ENCODE peak calls at places on chromosomes 11 and 22, in seven cellular contexts. B is GM04503; V is activated naive CD4-positive, alpha-beta T cell treated with anti-CD3 and anti-CD28 coated beads, Interleukin-2, amount 10 ng/mL, durations not matched to agents 7 days and 5 days; X is NAMALWA; P is uterus; Y is effector memory CD8-positive, alpha-beta T cell; K is Right ventricle myocardium superior. W is an unnamed sample.

GRCh38 chr11:106187860-106188456 is 110.5 kb downstream of the AASDHPPT start:
- DNase-seq in B (no peak), V (no peak), X (no peak), P (no peak), Y (no peak), K (no peak), W (no peak)

GRCh38 chr11:57277845-57278720 is 41.0 kb upstream of the APLNR start:
- DNase-seq in B (peak), V (peak), X (peak), P (peak), Y (no peak), K (peak), W (peak)

GRCh38 chr11:62390237-62390636 is 28.6 kb upstream of the SCGB1A1 start:
- DNase-seq in B (no peak), V (no peak), X (no peak), P (no peak), Y (no peak), K (no peak), W (no peak)

GRCh38 chr11:62786318-62787004 is 741 bp upstream of the TMEM179B start:
- DNase-seq in B (peak), V (peak), X (peak), P (peak), Y (peak), K (peak), W (peak)

GRCh38 chr22:47287516-47287915 is 525.1 kb downstream of the TBC1D22A start:
- DNase-seq in B (no peak), V (no peak), X (no peak), P (no peak), Y (no peak), K (peak), W (no peak)

GRCh38 chr11:34676227-34676626 is 55.3 kb downstream of the EHF start:
- DNase-seq in B (no peak), V (no peak), X (no peak), P (no peak), Y (no peak), K (no peak), W (no peak)

GRCh38 chr11:76616676-76617552 is 53.6 kb downstream of the LRRC32 start:
- DNase-seq in B (no peak), V (no peak), X (no peak), P (no peak), Y (no peak), K (no peak), W (no peak)

GRCh38 chr11:109775686-109776085 is 317.5 kb upstream of the ZC3H12C start:
- DNase-seq in B (no peak), V (no peak), X (no peak), P (no peak), Y (no peak), K (no peak), W (no peak)

GRCh38 chr11:133900176-133901105 is 55.1 kb upstream of the SPATA19 start:
- DNase-seq in B (no peak), V (no peak), X (no peak), P (no peak), Y (no peak), K (no peak), W (no peak)

GRCh38 chr11:111693224-111693937 is 72.8 kb downstream of the PPP2R1B start:
- DNase-seq in B (no peak), V (no peak), X (no peak), P (no peak), Y (no peak), K (no peak), W (no peak)

GRCh38 chr11:125295922-125296321 is 131.4 kb downstream of the PKNOX2 start:
- DNase-seq in B (no peak), V (no peak), X (no peak), P (no peak), Y (no peak), K (peak), W (peak)

GRCh38 chr22:45082795-45083194 is 73.0 kb upstream of the PHF21B start:
- DNase-seq in B (no peak), V (no peak), X (no peak), P (no peak), Y (no peak), K (no peak), W (no peak)

GRCh38 chr22:35312198-35313059 is 12.7 kb downstream of the TOM1 start:
- DNase-seq in B (no peak), V (no peak), X (peak), P (no peak), Y (no peak), K (no peak), W (no peak)

GRCh38 chr22:19648419-19648929 is 65.8 kb upstream of the SEPTIN5 start:
- DNase-seq in B (no peak), V (no peak), X (peak), P (no peak), Y (no peak), K (no peak), W (no peak)

GRCh38 chr22:38136607-38137006 is 26.1 kb upstream of the BAIAP2L2 start:
- DNase-seq in B (no peak), V (no peak), X (no peak), P (no peak), Y (no peak), K (no peak), W (no peak)

GRCh38 chr11:110972640-110973039 is 260.4 kb upstream of the ARHGAP20 start:
- DNase-seq in B (peak), V (no peak), X (no peak), P (no peak), Y (no peak), K (no peak), W (no peak)

GRCh38 chr11:27204527-27204926 is 158.5 kb downstream of the CCDC34 start:
- DNase-seq in B (no peak), V (peak), X (peak), P (no peak), Y (no peak), K (no peak), W (no peak)

GRCh38 chr11:65321828-65322495 is 7.3 kb downstream of the CDC42EP2 start:
- DNase-seq in B (no peak), V (no peak), X (no peak), P (peak), Y (no peak), K (no peak), W (no peak)

GRCh38 chr11:104096900-104097299 is 60.5 kb downstream of the DDI1 start:
- DNase-seq in B (no peak), V (no peak), X (no peak), P (no peak), Y (no peak), K (no peak), W (no peak)

GRCh38 chr11:60785806-60786361 is 751 bp downstream of the MS4A10 start:
- DNase-seq in B (no peak), V (no peak), X (no peak), P (no peak), Y (no peak), K (no peak), W (no peak)

GRCh38 chr11:19281041-19281440 is 40.3 kb upstream of the E2F8 start:
- DNase-seq in B (no peak), V (no peak), X (peak), P (no peak), Y (peak), K (no peak), W (no peak)

GRCh38 chr11:93686812-93687211 is 25.3 kb downstream of the CEP295 start:
- DNase-seq in B (peak), V (no peak), X (no peak), P (no peak), Y (no peak), K (no peak), W (no peak)

GRCh38 chr11:134120143-134120850 is 51.4 kb downstream of the JAM3 start:
- DNase-seq in B (peak), V (no peak), X (no peak), P (peak), Y (no peak), K (peak), W (peak)

GRCh38 chr11:58654079-58654907 is 31.8 kb downstream of the CNTF start:
- DNase-seq in B (no peak), V (peak), X (peak), P (peak), Y (peak), K (peak), W (peak)

GRCh38 chr11:128701086-128701485 is 7.2 kb downstream of the FLI1 start:
- DNase-seq in B (peak), V (no peak), X (no peak), P (no peak), Y (no peak), K (no peak), W (peak)

GRCh38 chr22:39253427-39254070 is 8.8 kb upstream of the PDGFB start:
- DNase-seq in B (peak), V (peak), X (no peak), P (peak), Y (no peak), K (peak), W (peak)

GRCh38 chr11:92967178-92967577 is 2.3 kb upstream of the MTNR1B start:
- DNase-seq in B (no peak), V (no peak), X (no peak), P (no peak), Y (no peak), K (no peak), W (no peak)

GRCh38 chr22:22914726-22915669 is 27.4 kb downstream of the IGLL5 start:
- DNase-seq in B (no peak), V (no peak), X (no peak), P (no peak), Y (no peak), K (no peak), W (no peak)

GRCh38 chr11:96708469-96708868 is 318.7 kb downstream of the JRKL start:
- DNase-seq in B (no peak), V (no peak), X (no peak), P (no peak), Y (no peak), K (no peak), W (no peak)

GRCh38 chr11:64580387-64580786 is 10.6 kb upstream of the SLC22A12 start:
- DNase-seq in B (no peak), V (no peak), X (no peak), P (no peak), Y (no peak), K (peak), W (no peak)

GRCh38 chr11:125494987-125495725 is 909 bp downstream of the FEZ1 start:
- DNase-seq in B (no peak), V (peak), X (no peak), P (peak), Y (no peak), K (peak), W (no peak)

GRCh38 chr11:91947215-91947614 is 277.4 kb upstream of the FAT3 start:
- DNase-seq in B (peak), V (no peak), X (no peak), P (no peak), Y (no peak), K (no peak), W (no peak)

GRCh38 chr11:64865286-64866172 is 12.9 kb downstream of the EHD1 start:
- DNase-seq in B (peak), V (no peak), X (peak), P (no peak), Y (no peak), K (no peak), W (no peak)

GRCh38 chr11:67351275-67352005 is 1.9 kb downstream of the POLD4 start:
- DNase-seq in B (no peak), V (peak), X (peak), P (peak), Y (peak), K (peak), W (no peak)

GRCh38 chr11:15673408-15673811 is 558.7 kb downstream of the INSC start:
- DNase-seq in B (no peak), V (no peak), X (no peak), P (no peak), Y (no peak), K (no peak), W (no peak)

W was measured in right atrium auricular region.